ENCODE peak calls at places on chromosomes 6 and 20, in seven cellular contexts. One of them, this sample, is unnamed.

GRCh38 chr6:137271245-137272183 is 52.3 kb upstream of the IFNGR1 start:
- DNase-seq in H9: no peak
- DNase-seq in H1: no peak
- DNase-seq in mesendoderm: peak
- DNase-seq in neuronal stem cell: peak
- DNase-seq in IMR-90: peak
- DNase-seq in mesenchymal stem cell: peak
- DNase-seq in this sample: peak

GRCh38 chr6:139020689-139021088 is 7.9 kb upstream of the ABRACL start:
- DNase-seq in mesenchymal stem cell: no peak
- DNase-seq in mesendoderm: no peak
- DNase-seq in H1: no peak
- DNase-seq in neuronal stem cell: no peak
- DNase-seq in IMR-90: no peak
- DNase-seq in H9: no peak
- DNase-seq in this sample: no peak

GRCh38 chr6:117375446-117375845 is 50.3 kb downstream of the ROS1 start:
- DNase-seq in H9: no peak
- DNase-seq in mesenchymal stem cell: no peak
- DNase-seq in neuronal stem cell: no peak
- DNase-seq in IMR-90: no peak
- DNase-seq in mesendoderm: no peak
- DNase-seq in H1: no peak
- DNase-seq in this sample: no peak

GRCh38 chr6:100116409-100117194 is 122.6 kb upstream of the MCHR2 start:
- DNase-seq in H1: peak
- DNase-seq in IMR-90: peak
- DNase-seq in mesenchymal stem cell: peak
- DNase-seq in mesendoderm: peak
- DNase-seq in neuronal stem cell: peak
- DNase-seq in H9: peak
- DNase-seq in this sample: peak

GRCh38 chr20:24855848-24856247 is 93.2 kb upstream of the CST7 start:
- DNase-seq in mesenchymal stem cell: no peak
- DNase-seq in H9: no peak
- DNase-seq in neuronal stem cell: no peak
- DNase-seq in H1: no peak
- DNase-seq in IMR-90: no peak
- DNase-seq in mesendoderm: no peak
- DNase-seq in this sample: no peak

GRCh38 chr6:121356575-121356974 is 22.3 kb upstream of the TBC1D32 start:
- DNase-seq in mesenchymal stem cell: no peak
- DNase-seq in IMR-90: no peak
- DNase-seq in neuronal stem cell: no peak
- DNase-seq in H9: no peak
- DNase-seq in mesendoderm: no peak
- DNase-seq in H1: no peak
- DNase-seq in this sample: no peak

GRCh38 chr6:19368511-19368910 is 468.7 kb upstream of the ID4 start:
- DNase-seq in neuronal stem cell: no peak
- DNase-seq in H9: no peak
- DNase-seq in H1: no peak
- DNase-seq in IMR-90: peak
- DNase-seq in mesenchymal stem cell: no peak
- DNase-seq in mesendoderm: peak
- DNase-seq in this sample: no peak

GRCh38 chr6:42690872-42691271 is 31.5 kb downstream of the PRPH2 start:
- DNase-seq in neuronal stem cell: no peak
- DNase-seq in mesenchymal stem cell: no peak
- DNase-seq in H1: no peak
- DNase-seq in IMR-90: no peak
- DNase-seq in H9: no peak
- DNase-seq in mesendoderm: no peak
- DNase-seq in this sample: no peak

GRCh38 chr6:105795913-105796517 is 290.1 kb upstream of the PRDM1 start:
- DNase-seq in IMR-90: no peak
- DNase-seq in H9: no peak
- DNase-seq in H1: no peak
- DNase-seq in neuronal stem cell: no peak
- DNase-seq in mesendoderm: peak
- DNase-seq in mesenchymal stem cell: peak
- DNase-seq in this sample: peak

GRCh38 chr6:113344969-113345368 is 512.2 kb upstream of the MARCKS start:
- DNase-seq in IMR-90: peak
- DNase-seq in H1: no peak
- DNase-seq in mesenchymal stem cell: no peak
- DNase-seq in mesendoderm: no peak
- DNase-seq in neuronal stem cell: no peak
- DNase-seq in H9: no peak
- DNase-seq in this sample: no peak

GRCh38 chr20:61966492-61967244 is 99.0 kb downstream of the TAF4 start:
- DNase-seq in mesendoderm: no peak
- DNase-seq in neuronal stem cell: no peak
- DNase-seq in IMR-90: no peak
- DNase-seq in H1: peak
- DNase-seq in mesenchymal stem cell: no peak
- DNase-seq in H9: no peak
- DNase-seq in this sample: no peak

GRCh38 chr20:3681931-3682820 is at the start of gene ADAM33:
- DNase-seq in neuronal stem cell: no peak
- DNase-seq in mesenchymal stem cell: peak
- DNase-seq in IMR-90: no peak
- DNase-seq in H1: peak
- DNase-seq in H9: peak
- DNase-seq in mesendoderm: no peak
- DNase-seq in this sample: no peak

GRCh38 chr6:74867286-74867685 is 338.6 kb downstream of the COL12A1 start:
- DNase-seq in IMR-90: no peak
- DNase-seq in mesendoderm: no peak
- DNase-seq in neuronal stem cell: no peak
- DNase-seq in mesenchymal stem cell: no peak
- DNase-seq in H1: no peak
- DNase-seq in H9: no peak
- DNase-seq in this sample: no peak

GRCh38 chr20:33233129-33233774 is 2.5 kb upstream of the BPIFA1 start:
- DNase-seq in mesendoderm: peak
- DNase-seq in mesenchymal stem cell: no peak
- DNase-seq in neuronal stem cell: no peak
- DNase-seq in H1: peak
- DNase-seq in IMR-90: no peak
- DNase-seq in H9: peak
- DNase-seq in this sample: no peak

GRCh38 chr6:11805259-11806053 is 26.9 kb upstream of the ADTRP start:
- DNase-seq in neuronal stem cell: no peak
- DNase-seq in mesenchymal stem cell: no peak
- DNase-seq in IMR-90: no peak
- DNase-seq in H1: peak
- DNase-seq in H9: peak
- DNase-seq in mesendoderm: peak
- DNase-seq in this sample: peak

GRCh38 chr20:58048096-58048702 is 180.3 kb downstream of the ANKRD60 start:
- DNase-seq in H1: peak
- DNase-seq in IMR-90: peak
- DNase-seq in mesendoderm: peak
- DNase-seq in neuronal stem cell: peak
- DNase-seq in mesenchymal stem cell: no peak
- DNase-seq in H9: peak
- DNase-seq in this sample: peak

GRCh38 chr20:1934578-1935573 is 39.7 kb downstream of the SIRPA start:
- DNase-seq in H1: no peak
- DNase-seq in mesendoderm: no peak
- DNase-seq in mesenchymal stem cell: peak
- DNase-seq in H9: no peak
- DNase-seq in neuronal stem cell: no peak
- DNase-seq in IMR-90: peak
- DNase-seq in this sample: no peak

DNA sequence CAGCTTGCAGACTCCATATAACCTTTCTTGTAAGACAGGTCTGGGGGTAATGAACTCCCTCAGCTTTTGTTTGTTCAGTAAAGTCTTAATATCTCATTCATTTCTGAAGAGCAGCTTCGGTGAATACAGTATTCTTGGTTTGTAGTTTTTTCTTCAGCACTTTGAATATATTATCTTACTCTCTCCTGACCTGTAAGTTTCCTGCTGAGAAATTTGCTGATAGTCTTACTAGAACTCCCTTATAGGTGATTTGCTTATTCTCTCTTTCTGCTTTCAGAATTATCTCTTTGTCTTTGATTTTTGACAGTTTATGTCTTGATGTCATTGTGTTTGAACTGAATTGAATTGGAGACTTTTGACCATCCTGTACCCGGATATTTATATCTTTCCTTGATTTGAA is 35.3 kb upstream of the SLC22A3 start:
- DNase-seq in mesendoderm: no peak
- DNase-seq in H1: no peak
- DNase-seq in neuronal stem cell: no peak
- DNase-seq in mesenchymal stem cell: no peak
- DNase-seq in IMR-90: no peak
- DNase-seq in H9: no peak
- DNase-seq in this sample: no peak
- H3K18ac ChIP-seq in mesendoderm: no peak
- H3K18ac ChIP-seq in H1: no peak
- H3K18ac ChIP-seq in neuronal stem cell: no peak
- H3K18ac ChIP-seq in mesenchymal stem cell: no peak
- H3K18ac ChIP-seq in IMR-90: no peak
- H3K18ac ChIP-seq in H9: no peak
- H3K18ac ChIP-seq in this sample: no peak

GRCh38 chr20:48659888-48660287 is 167.9 kb downstream of the PREX1 start:
- DNase-seq in mesenchymal stem cell: no peak
- DNase-seq in H1: no peak
- DNase-seq in H9: no peak
- DNase-seq in IMR-90: no peak
- DNase-seq in neuronal stem cell: no peak
- DNase-seq in mesendoderm: no peak
- DNase-seq in this sample: peak

GRCh38 chr20:48661575-48662473 is 166.0 kb downstream of the PREX1 start:
- DNase-seq in H9: no peak
- DNase-seq in mesenchymal stem cell: no peak
- DNase-seq in neuronal stem cell: no peak
- DNase-seq in mesendoderm: no peak
- DNase-seq in IMR-90: no peak
- DNase-seq in H1: no peak
- DNase-seq in this sample: peak

GRCh38 chr20:48658198-48658476 is 169.7 kb downstream of the PREX1 start:
- DNase-seq in mesenchymal stem cell: no peak
- DNase-seq in H1: no peak
- DNase-seq in mesendoderm: no peak
- DNase-seq in H9: no peak
- DNase-seq in neuronal stem cell: no peak
- DNase-seq in IMR-90: no peak
- DNase-seq in this sample: no peak

GRCh38 chr20:48658505-48658904 is 169.3 kb downstream of the PREX1 start:
- DNase-seq in H1: no peak
- DNase-seq in mesendoderm: no peak
- DNase-seq in neuronal stem cell: no peak
- DNase-seq in mesenchymal stem cell: no peak
- DNase-seq in H9: no peak
- DNase-seq in IMR-90: no peak
- DNase-seq in this sample: no peak

GRCh38 chr20:48660788-48661187 is 167.0 kb downstream of the PREX1 start:
- DNase-seq in H1: no peak
- DNase-seq in mesenchymal stem cell: no peak
- DNase-seq in mesendoderm: no peak
- DNase-seq in neuronal stem cell: no peak
- DNase-seq in IMR-90: no peak
- DNase-seq in H9: no peak
- DNase-seq in this sample: no peak
- H2BK120ac ChIP-seq in H1: no peak
- H2BK120ac ChIP-seq in mesenchymal stem cell: no peak
- H2BK120ac ChIP-seq in mesendoderm: no peak
- H2BK120ac ChIP-seq in neuronal stem cell: no peak
- H2BK120ac ChIP-seq in IMR-90: no peak
- H2BK120ac ChIP-seq in H9: no peak
- H2BK120ac ChIP-seq in this sample: no peak

DNA sequence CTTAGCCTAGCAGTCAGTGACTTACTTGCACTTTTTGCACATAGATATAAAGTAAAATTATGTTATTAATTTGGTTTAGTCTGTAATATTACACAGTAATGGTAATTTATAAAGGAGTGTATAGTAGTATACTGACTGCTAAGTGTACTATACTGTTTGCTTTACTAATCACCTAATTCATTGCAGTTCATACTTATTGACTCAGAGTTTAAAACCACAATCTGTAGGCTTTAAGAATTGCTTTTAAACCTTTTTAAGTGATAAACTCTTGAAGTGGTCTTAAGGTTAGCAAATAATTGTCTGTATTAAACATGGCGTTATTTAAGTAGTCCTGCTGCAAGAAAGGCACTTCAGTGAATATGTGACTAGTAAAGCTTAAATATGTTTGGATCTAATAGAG is 151.5 kb downstream of the QKI start:
- DNase-seq in IMR-90: no peak
- DNase-seq in mesendoderm: no peak
- DNase-seq in H1: no peak
- DNase-seq in neuronal stem cell: no peak
- DNase-seq in mesenchymal stem cell: no peak
- DNase-seq in H9: no peak
- DNase-seq in this sample: no peak
- H3K4ac ChIP-seq in IMR-90: no peak
- H3K4ac ChIP-seq in mesendoderm: no peak
- H3K4ac ChIP-seq in H1: no peak
- H3K4ac ChIP-seq in neuronal stem cell: no peak
- H3K4ac ChIP-seq in mesenchymal stem cell: no peak
- H3K4ac ChIP-seq in H9: no peak
- H3K4ac ChIP-seq in this sample: no peak

GRCh38 chr6:20444786-20445271 is 43.1 kb downstream of the E2F3 start:
- DNase-seq in H1: no peak
- DNase-seq in mesendoderm: no peak
- DNase-seq in IMR-90: peak
- DNase-seq in mesenchymal stem cell: peak
- DNase-seq in H9: no peak
- DNase-seq in neuronal stem cell: no peak
- DNase-seq in this sample: no peak

GRCh38 chr6:20454201-20454824 is 52.6 kb downstream of the E2F3 start:
- DNase-seq in neuronal stem cell: no peak
- DNase-seq in mesenchymal stem cell: no peak
- DNase-seq in mesendoderm: no peak
- DNase-seq in H1: no peak
- DNase-seq in H9: no peak
- DNase-seq in IMR-90: no peak
- DNase-seq in this sample: no peak

GRCh38 chr6:20447157-20447556 is 45.5 kb downstream of the E2F3 start:
- DNase-seq in neuronal stem cell: no peak
- DNase-seq in IMR-90: peak
- DNase-seq in H1: no peak
- DNase-seq in mesenchymal stem cell: peak
- DNase-seq in H9: no peak
- DNase-seq in mesendoderm: peak
- DNase-seq in this sample: no peak

GRCh38 chr6:20447581-20448132 is 46.0 kb downstream of the E2F3 start:
- DNase-seq in mesenchymal stem cell: peak
- DNase-seq in IMR-90: peak
- DNase-seq in neuronal stem cell: no peak
- DNase-seq in H9: no peak
- DNase-seq in mesendoderm: no peak
- DNase-seq in H1: no peak
- DNase-seq in this sample: no peak

DNA sequence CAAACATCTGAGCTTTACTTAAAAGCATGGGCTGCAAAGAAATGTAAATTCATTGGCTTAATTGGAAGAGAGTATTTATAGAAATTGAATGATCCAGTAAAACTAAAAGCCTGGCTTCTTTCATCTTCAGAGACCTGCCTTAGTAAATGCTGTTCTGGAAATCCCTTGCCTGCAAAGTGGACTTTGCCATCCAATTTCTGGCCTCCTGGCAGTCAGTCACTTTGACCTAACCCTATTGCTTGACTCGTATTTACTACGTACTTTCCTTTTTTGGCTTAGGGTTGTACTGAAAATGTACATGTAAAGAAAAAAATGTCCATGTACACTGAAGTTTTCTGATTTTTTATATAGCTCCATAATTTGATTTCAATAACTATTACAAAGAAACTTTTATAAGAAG is 47.1 kb downstream of the E2F3 start:
- DNase-seq in IMR-90: no peak
- DNase-seq in mesenchymal stem cell: no peak
- DNase-seq in H9: no peak
- DNase-seq in H1: no peak
- DNase-seq in mesendoderm: no peak
- DNase-seq in neuronal stem cell: no peak
- DNase-seq in this sample: no peak
- H3K18ac ChIP-seq in IMR-90: no peak
- H3K18ac ChIP-seq in mesenchymal stem cell: no peak
- H3K18ac ChIP-seq in H9: no peak
- H3K18ac ChIP-seq in H1: no peak
- H3K18ac ChIP-seq in mesendoderm: no peak
- H3K18ac ChIP-seq in neuronal stem cell: no peak
- H3K18ac ChIP-seq in this sample: no peak

This sample was measured in trophoblast cell.